ENCODE peak calls at places on chromosomes 3 and 15, in nine cellular contexts. O is stimulated activated CD8-positive, alpha-beta memory T cell treated with anti-CD3 and anti-CD28 coated beads, Interleukin-15, amount 100 ng/mL, for 24 hours; Q is T-helper 17 cell; P is A172; M is NCI-H1105; Y is WTC11; U is M059J; L is tibial nerve; N is fibroblast of pulmonary artery. F is an unnamed sample.

GRCh38 chr15:37219211-37219701 is 118.9 kb upstream of the MEIS2 start:
- DNase-seq in U (no peak), O (no peak), M (no peak), Q (no peak), P (no peak), Y (no peak), L (no peak), N (peak; percentile 1), F (no peak)

GRCh38 chr15:78715439-78715838 is 74.4 kb upstream of the CHRNB4 start:
- DNase-seq in Q (no peak), P (peak; percentile 58), Y (no peak), L (no peak), N (no peak), O (no peak), M (no peak), U (peak; percentile 45), F (no peak)

GRCh38 chr3:122758877-122759670 is 34.6 kb downstream of the HSPBAP1 start:
- DNase-seq in M (no peak), Y (no peak), L (no peak), O (no peak), P (no peak), Q (no peak), N (peak; percentile 49), U (no peak), F (peak; percentile 22)

GRCh38 chr15:88016373-88016772 is 240.2 kb downstream of the NTRK3 start:
- DNase-seq in N (no peak), L (no peak), U (no peak), O (no peak), M (no peak), Y (no peak), Q (no peak), P (no peak), F (no peak)

GRCh38 chr3:198079771-198080520 is 119.9 kb downstream of the LMLN start:
- DNase-seq in N (peak; percentile 10), Y (peak; percentile 46), Q (no peak), U (peak; percentile 64), L (no peak), P (no peak), M (peak; percentile 15), O (peak; percentile 6), F (peak; percentile 6)

GRCh38 chr3:149120051-149120972 is 9.1 kb upstream of the HPS3 start:
- DNase-seq in U (peak; percentile 77), Q (no peak), N (peak; percentile 87), M (peak; percentile 65), P (peak; percentile 73), L (peak; percentile 48), O (no peak), Y (no peak), F (peak; percentile 73)

GRCh38 chr3:178518660-178519396 is 17.4 kb upstream of the KCNMB2 start:
- DNase-seq in L (no peak), M (no peak), U (peak; percentile 85), Y (no peak), P (peak; percentile 49), O (no peak), N (no peak), Q (no peak), F (no peak)

GRCh38 chr3:150057227-150057626 is 86.5 kb upstream of the PFN2 start:
- DNase-seq in O (no peak), N (no peak), Y (no peak), Q (no peak), M (no peak), P (no peak), U (no peak), L (no peak), F (no peak)

GRCh38 chr3:9043063-9043462 is 79.8 kb upstream of the RAD18 start:
- DNase-seq in O (no peak), U (no peak), L (no peak), Y (no peak), M (no peak), P (no peak), N (no peak), Q (no peak), F (no peak)

GRCh38 chr3:57512174-57512573 is 32.0 kb downstream of the DNAH12 start:
- DNase-seq in L (no peak), Q (no peak), N (peak; percentile 27), Y (no peak), P (no peak), O (no peak), M (no peak), U (peak; percentile 50), F (no peak)